ENCODE peak calls at places on chromosomes 12 and 14, in ten cellular contexts. G is psoas muscle, K is Calu3, A is GM10248, M is brain microvascular endothelial cell, W is heart left ventricle, E is endothelial cell, Y is gastrocnemius medialis, R is bronchial epithelial cell, H is foreskin fibroblast. S is an unnamed sample.

GRCh38 chr12:66090157-66090556 is 40.4 kb downstream of the LLPH start:
- DNase-seq in G (no peak), K (no peak), A (no peak), M (no peak), W (no peak), E (no peak), Y (no peak), R (no peak), H (no peak), S (no peak)

GRCh38 chr12:51549637-51550036 is 41.4 kb upstream of the SCN8A start:
- DNase-seq in G (no peak), K (no peak), A (no peak), M (peak), W (no peak), E (no peak), Y (no peak), R (no peak), H (peak), S (no peak)

GRCh38 chr14:58549358-58549757 is 88.4 kb upstream of the DACT1 start:
- DNase-seq in G (no peak), K (no peak), A (no peak), M (no peak), W (no peak), E (no peak), Y (no peak), R (peak), H (no peak), S (no peak)

GRCh38 chr12:16361142-16361783 is 13.8 kb downstream of the MGST1 start:
- DNase-seq in G (no peak), K (no peak), A (no peak), M (no peak), W (no peak), E (no peak), Y (no peak), R (no peak), H (no peak), S (no peak)

GRCh38 chr12:102298022-102298421 is 100.4 kb upstream of the PMCH start:
- DNase-seq in G (no peak), K (no peak), A (no peak), M (peak), W (no peak), E (no peak), Y (no peak), R (peak), H (peak), S (no peak)

GRCh38 chr14:61607570-61608244 is 87.6 kb upstream of the HIF1A start:
- DNase-seq in G (no peak), K (no peak), A (no peak), M (no peak), W (no peak), E (peak), Y (no peak), R (no peak), H (peak), S (peak)

GRCh38 chr14:105021656-105022275 is 883 bp upstream of the CDCA4 start:
- DNase-seq in G (no peak), K (peak), A (no peak), M (no peak), W (peak), E (peak), Y (no peak), R (no peak), H (peak), S (peak)

GRCh38 chr14:75518625-75519024 is 3.6 kb upstream of the BATF start:
- DNase-seq in G (no peak), K (no peak), A (no peak), M (no peak), W (no peak), E (peak), Y (no peak), R (peak), H (peak), S (peak)

GRCh38 chr14:60707858-60708257 is 16.3 kb downstream of the SIX4 start:
- DNase-seq in G (no peak), K (no peak), A (no peak), M (no peak), W (no peak), E (no peak), Y (no peak), R (no peak), H (no peak), S (no peak)

GRCh38 chr14:37428954-37429353 is 166.1 kb downstream of the FOXA1 start:
- DNase-seq in G (no peak), K (no peak), A (no peak), M (no peak), W (no peak), E (no peak), Y (no peak), R (peak), H (no peak), S (no peak)

GRCh38 chr12:24759155-24759554 is 189.7 kb downstream of the BCAT1 start:
- DNase-seq in G (no peak), K (no peak), A (no peak), M (peak), W (no peak), E (no peak), Y (no peak), R (peak), H (peak), S (no peak)

GRCh38 chr14:74801396-74801795 is 38.3 kb downstream of the YLPM1 start:
- DNase-seq in G (no peak), K (no peak), A (no peak), M (no peak), W (no peak), E (no peak), Y (no peak), R (no peak), H (no peak), S (no peak)

GRCh38 chr14:71166434-71166833 is 259.2 kb downstream of the PCNX1 start:
- DNase-seq in G (no peak), K (no peak), A (no peak), M (peak), W (no peak), E (peak), Y (no peak), R (peak), H (peak), S (no peak)

DNA sequence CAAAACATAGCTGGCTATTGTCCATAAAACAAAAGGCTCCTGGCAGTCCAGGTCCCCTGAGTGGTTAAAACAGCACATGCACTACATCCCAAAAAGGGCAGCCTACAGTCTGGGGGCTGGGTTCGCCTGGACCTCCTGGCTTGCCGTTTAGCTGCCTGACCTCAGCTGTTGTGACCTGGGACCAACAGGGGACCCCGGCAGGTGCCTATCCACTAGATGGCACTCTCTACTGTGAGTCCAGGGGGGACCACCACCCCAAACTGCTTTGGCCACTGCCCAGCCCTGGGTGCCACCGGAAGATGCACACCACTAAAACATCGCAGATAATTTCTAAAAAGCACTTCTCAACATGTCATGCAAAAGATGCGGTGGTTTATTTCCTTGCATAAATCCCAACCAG is 2.9 kb upstream of the RTL1 start:
- DNase-seq in G (no peak), K (no peak), A (peak), M (no peak), W (no peak), E (peak), Y (no peak), R (no peak), H (no peak), S (peak)
- TF ChIP-seq CTCF in G (no peak), K (no peak), A (no peak), M (peak), W (no peak), E (peak), Y (no peak), R (peak), H (no peak), S (peak)

GRCh38 chr12:120737557-120738251 is 12.1 kb downstream of the ACADS start:
- DNase-seq in G (no peak), K (no peak), A (no peak), M (no peak), W (no peak), E (peak), Y (no peak), R (no peak), H (no peak), S (no peak)

GRCh38 chr12:120739031-120739762 is 13.6 kb downstream of the ACADS start:
- DNase-seq in G (no peak), K (no peak), A (no peak), M (no peak), W (no peak), E (no peak), Y (no peak), R (no peak), H (no peak), S (no peak)

GRCh38 chr12:120739821-120740613 is 14.4 kb downstream of the ACADS start:
- DNase-seq in G (no peak), K (no peak), A (no peak), M (no peak), W (no peak), E (no peak), Y (no peak), R (no peak), H (no peak), S (no peak)

GRCh38 chr12:120736404-120737331 is 11.0 kb downstream of the ACADS start:
- DNase-seq in G (no peak), K (no peak), A (no peak), M (no peak), W (no peak), E (no peak), Y (no peak), R (no peak), H (no peak), S (no peak)

DNA sequence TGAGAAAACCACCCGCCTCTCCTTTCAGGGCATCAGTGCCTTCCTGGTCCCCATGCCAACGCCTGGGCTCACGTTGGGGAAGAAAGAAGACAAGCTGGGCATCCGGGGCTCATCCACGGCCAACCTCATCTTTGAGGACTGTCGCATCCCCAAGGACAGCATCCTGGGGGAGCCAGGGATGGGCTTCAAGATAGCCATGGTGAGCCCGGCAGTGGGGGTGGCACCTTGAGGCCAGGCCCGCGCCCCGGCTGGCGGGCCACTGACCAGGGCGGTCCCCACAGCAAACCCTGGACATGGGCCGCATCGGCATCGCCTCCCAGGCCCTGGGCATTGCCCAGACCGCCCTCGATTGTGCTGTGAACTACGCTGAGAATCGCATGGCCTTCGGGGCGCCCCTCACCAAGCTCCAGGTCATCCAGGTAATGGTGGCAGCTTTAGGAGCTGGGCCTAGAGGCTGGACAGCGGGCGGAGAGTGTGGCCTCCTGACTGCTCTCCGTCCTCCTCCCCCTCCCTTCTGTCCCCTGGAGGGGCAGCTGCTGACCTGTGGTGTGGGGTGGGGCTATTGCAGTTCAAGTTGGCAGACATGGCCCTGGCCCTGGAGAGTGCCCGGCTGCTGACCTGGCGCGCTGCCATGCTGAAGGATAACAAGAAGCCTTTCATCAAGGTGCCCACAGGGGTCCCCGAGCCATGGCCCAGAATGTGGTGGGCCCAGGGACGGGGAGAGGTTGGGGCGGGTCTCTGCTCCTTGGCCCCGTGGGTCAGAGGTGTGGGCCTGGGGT is 12.8 kb downstream of the ACADS start:
- DNase-seq in G (peak), K (no peak), A (no peak), M (no peak), W (no peak), E (no peak), Y (no peak), R (no peak), H (no peak), S (no peak)
- TF ChIP-seq CTCF in G (no peak), K (no peak), A (no peak), M (no peak), W (peak), E (no peak), Y (no peak), R (no peak), H (no peak), S (no peak)

DNA sequence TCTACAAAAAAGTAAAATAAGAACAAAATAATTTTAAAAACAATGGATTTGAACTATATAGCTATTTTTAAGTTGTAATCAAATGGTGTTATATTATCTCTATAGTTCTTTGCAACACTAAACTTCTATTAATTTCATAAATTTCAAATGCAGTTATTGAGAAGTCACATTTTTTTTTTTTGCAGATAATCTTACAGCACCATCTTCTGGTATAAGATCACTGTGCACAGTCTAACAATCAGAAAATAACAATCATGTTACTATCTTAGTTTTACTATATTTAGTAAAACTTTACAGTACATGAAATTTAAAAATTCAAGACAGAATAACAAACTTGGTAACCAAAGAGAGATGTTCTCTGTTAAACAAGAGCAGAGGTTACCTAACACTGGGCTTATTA is 40.6 kb downstream of the GXYLT1 start:
- DNase-seq in G (no peak), K (no peak), A (no peak), M (no peak), W (no peak), E (no peak), Y (no peak), R (no peak), H (no peak), S (no peak)
- TF ChIP-seq CTCF in G (peak), K (no peak), A (no peak), M (peak), W (peak), E (no peak), Y (no peak), R (no peak), H (peak), S (no peak)

DNA sequence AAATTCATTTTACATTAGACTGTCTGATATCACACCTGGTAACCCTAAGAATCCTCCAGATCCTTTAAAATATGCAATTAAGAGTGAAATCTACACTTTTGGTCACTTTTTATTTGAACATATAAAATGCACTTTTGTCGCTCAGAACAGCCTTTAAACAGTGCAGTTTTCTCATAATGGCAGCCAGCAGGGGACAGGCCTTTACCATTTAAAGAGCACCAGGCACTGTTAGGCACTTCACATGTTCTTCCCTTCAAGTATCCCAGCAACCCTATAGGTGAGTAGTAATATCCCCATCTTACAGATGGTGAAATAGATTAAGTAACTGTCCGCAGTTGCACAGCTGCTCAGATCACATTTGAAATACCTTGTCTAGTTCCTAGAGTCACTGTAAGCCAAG is 11.3 kb upstream of the SAMD4A start:
- DNase-seq in G (no peak), K (no peak), A (no peak), M (no peak), W (no peak), E (no peak), Y (no peak), R (no peak), H (peak), S (no peak)
- TF ChIP-seq CTCF in G (no peak), K (no peak), A (no peak), M (peak), W (no peak), E (no peak), Y (no peak), R (no peak), H (peak), S (no peak)

GRCh38 chr14:91309756-91310280 is 65.3 kb upstream of the GPR68 start:
- DNase-seq in G (no peak), K (no peak), A (no peak), M (no peak), W (no peak), E (no peak), Y (no peak), R (no peak), H (no peak), S (no peak)

GRCh38 chr14:91310620-91311283 is 66.2 kb upstream of the GPR68 start:
- DNase-seq in G (no peak), K (no peak), A (no peak), M (no peak), W (no peak), E (no peak), Y (no peak), R (no peak), H (no peak), S (peak)

GRCh38 chr14:91313154-91313850 is 68.8 kb upstream of the GPR68 start:
- DNase-seq in G (no peak), K (no peak), A (no peak), M (no peak), W (no peak), E (no peak), Y (no peak), R (no peak), H (no peak), S (no peak)

GRCh38 chr14:91313852-91314251 is 69.3 kb upstream of the GPR68 start:
- DNase-seq in G (no peak), K (no peak), A (no peak), M (no peak), W (peak), E (no peak), Y (no peak), R (no peak), H (no peak), S (no peak)

DNA sequence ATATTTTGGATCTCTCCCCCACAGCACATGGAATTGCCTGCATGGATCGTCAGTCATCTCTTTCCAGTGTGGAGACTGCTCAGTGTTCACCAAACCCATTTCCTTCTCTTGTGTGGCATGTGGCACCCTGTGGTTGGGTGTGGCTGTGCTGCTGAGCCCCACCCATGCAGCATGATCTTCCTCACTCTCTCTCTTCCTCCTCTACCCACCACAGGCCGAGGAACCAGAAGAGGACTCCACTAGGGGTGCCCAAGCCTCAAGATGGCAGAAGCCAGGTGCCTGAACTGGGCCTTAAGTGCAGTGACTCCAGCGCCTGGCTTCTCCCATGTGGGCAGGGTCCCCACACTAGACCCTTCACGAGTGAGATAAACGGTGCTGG is 66.8 kb upstream of the GPR68 start:
- DNase-seq in G (no peak), K (no peak), A (no peak), M (no peak), W (no peak), E (no peak), Y (no peak), R (no peak), H (no peak), S (peak)
- TF ChIP-seq CTCF in G (no peak), K (no peak), A (no peak), M (no peak), W (no peak), E (no peak), Y (no peak), R (no peak), H (no peak), S (no peak)

DNA sequence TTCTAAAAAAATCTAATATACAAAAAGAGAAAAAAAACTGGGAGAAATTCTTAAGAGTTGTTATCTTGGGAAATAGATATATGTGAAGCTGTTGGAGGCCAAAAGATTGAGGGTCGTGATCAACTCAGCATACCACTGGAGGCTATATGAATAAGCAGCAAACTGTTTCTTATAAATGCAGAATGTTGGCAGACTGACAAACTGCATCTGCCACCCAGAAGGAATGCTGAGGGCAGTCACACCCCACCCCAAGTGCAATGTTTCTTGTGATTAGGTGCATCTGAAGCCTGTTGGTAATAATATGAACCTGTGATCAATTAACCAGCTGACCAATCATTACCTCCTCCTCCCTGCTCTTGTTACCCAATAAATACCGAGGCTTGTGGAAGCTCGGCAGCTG is 818.6 kb upstream of the MGAT4C start:
- DNase-seq in G (no peak), K (no peak), A (no peak), M (no peak), W (no peak), E (no peak), Y (no peak), R (no peak), H (peak), S (no peak)
- TF ChIP-seq CTCF in G (no peak), K (no peak), A (no peak), M (no peak), W (no peak), E (no peak), Y (no peak), R (no peak), H (no peak), S (no peak)

DNA sequence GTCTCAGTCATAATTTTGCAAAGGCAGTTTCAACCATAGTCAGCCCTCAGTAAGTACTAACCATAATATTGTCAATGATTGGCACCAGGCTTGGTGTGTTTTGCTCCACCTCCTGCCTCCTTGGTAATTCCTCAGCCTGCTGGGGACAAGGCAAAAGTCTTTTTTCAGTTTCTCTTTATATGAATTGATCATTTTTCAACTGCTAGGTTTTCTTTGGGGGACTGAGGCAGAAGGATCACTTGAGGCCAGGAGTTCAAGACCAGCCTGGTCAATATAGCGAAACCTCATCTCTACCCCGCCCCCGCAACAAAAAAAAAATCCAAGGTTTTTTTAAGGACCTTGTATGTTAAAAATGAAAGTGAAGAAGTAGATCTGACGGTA is 126.7 kb upstream of the AMIGO2 start:
- DNase-seq in G (no peak), K (no peak), A (no peak), M (no peak), W (no peak), E (no peak), Y (no peak), R (no peak), H (no peak), S (no peak)
- TF ChIP-seq CTCF in G (no peak), K (no peak), A (no peak), M (no peak), W (no peak), E (no peak), Y (no peak), R (no peak), H (no peak), S (no peak)

DNA sequence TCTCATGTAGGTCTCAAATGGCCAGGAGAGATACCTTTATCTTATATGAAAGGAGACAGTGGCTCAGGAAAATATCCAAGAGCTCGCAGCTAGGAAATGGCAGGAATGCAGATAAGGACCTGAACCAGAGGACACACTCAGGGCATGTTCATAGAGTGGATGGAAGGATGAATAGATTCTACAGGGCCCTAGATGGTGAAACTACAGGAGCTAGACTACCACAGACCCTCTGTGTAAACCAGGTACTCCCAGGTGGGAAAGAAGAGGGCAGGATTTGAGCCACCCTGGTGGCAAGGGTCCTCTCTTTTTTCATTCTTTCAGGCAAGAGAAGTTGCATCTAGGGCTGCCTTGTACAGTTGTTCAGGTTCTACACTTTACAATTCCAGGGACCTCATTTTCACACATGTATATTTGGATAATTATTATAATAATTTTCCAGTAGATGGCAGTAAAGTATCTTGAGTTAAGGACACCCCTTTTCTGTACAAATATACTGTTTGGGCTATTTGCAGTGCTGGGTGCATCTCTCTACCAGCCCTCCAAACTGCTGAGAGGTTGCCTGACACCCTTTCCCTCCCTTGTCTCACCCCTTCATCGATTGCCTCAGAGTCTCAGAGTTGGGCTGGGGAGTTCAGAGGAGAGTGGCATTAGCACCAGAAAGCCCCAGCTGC is 10.5 kb upstream of the ZDHHC22 start:
- DNase-seq in G (no peak), K (no peak), A (peak), M (no peak), W (no peak), E (no peak), Y (no peak), R (peak), H (peak), S (no peak)
- TF ChIP-seq CTCF in G (peak), K (no peak), A (no peak), M (peak), W (peak), E (peak), Y (no peak), R (peak), H (no peak), S (no peak)